ENCODE peak calls at places on chromosomes 2 and 18, in nine cellular contexts. L is psoas muscle, P is heart right ventricle, Z is choroid plexus epithelial cell, W is Peyer's patch, N is MCF 10A, E is spleen, J is tibial nerve, I is type B pancreatic cell. S is an unnamed sample.

GRCh38 chr18:30925795-30926194 is 116.7 kb downstream of the DSC3 start:
- DNase-seq in L (no peak), P (no peak), Z (peak; percentile 1), W (no peak), N (no peak), E (no peak), J (no peak), I (no peak), S (no peak)

GRCh38 chr2:88187038-88187676 is 17.0 kb downstream of the THNSL2 start:
- DNase-seq in L (peak; percentile 49), P (peak; percentile 54), Z (peak; percentile 60), W (peak; percentile 79), N (peak; percentile 80), E (no peak), J (no peak), I (no peak), S (peak; percentile 44)

GRCh38 chr2:69588945-69589344 is 54.6 kb downstream of the AAK1 start:
- DNase-seq in L (no peak), P (no peak), Z (no peak), W (no peak), N (no peak), E (no peak), J (no peak), I (no peak), S (no peak)

GRCh38 chr18:54983041-54983686 is 23.9 kb upstream of the CCDC68 start:
- DNase-seq in L (no peak), P (no peak), Z (peak; percentile 91), W (no peak), N (peak; percentile 73), E (no peak), J (no peak), I (no peak), S (peak; percentile 80)

GRCh38 chr2:68330691-68331090 is 10.9 kb upstream of the CNRIP1 start:
- DNase-seq in L (no peak), P (no peak), Z (peak; percentile 49), W (no peak), N (no peak), E (no peak), J (no peak), I (no peak), S (peak; percentile 7)

GRCh38 chr2:9206991-9207640 is 504 bp downstream of the ASAP2 start:
- DNase-seq in L (peak; percentile 48), P (peak; percentile 43), Z (peak; percentile 35), W (peak; percentile 72), N (peak; percentile 34), E (peak; percentile 77), J (no peak), I (peak; percentile 74), S (peak; percentile 40)

GRCh38 chr2:109450574-109451265 is 163.0 kb downstream of the SEPTIN10 start:
- DNase-seq in L (peak; percentile 77), P (peak; percentile 51), Z (no peak), W (no peak), N (no peak), E (peak; percentile 51), J (no peak), I (no peak), S (no peak)

GRCh38 chr2:19300961-19301360 is 57.5 kb downstream of the OSR1 start:
- DNase-seq in L (no peak), P (no peak), Z (no peak), W (no peak), N (peak; percentile 16), E (no peak), J (no peak), I (no peak), S (no peak)

GRCh38 chr2:208097801-208098200 is 26.5 kb downstream of the CRYGD start:
- DNase-seq in L (no peak), P (no peak), Z (peak; percentile 92), W (no peak), N (peak; percentile 34), E (no peak), J (no peak), I (no peak), S (peak; percentile 62)

GRCh38 chr2:208099682-208100081 is 24.6 kb downstream of the CRYGD start:
- DNase-seq in L (no peak), P (no peak), Z (no peak), W (no peak), N (no peak), E (no peak), J (no peak), I (no peak), S (no peak)

GRCh38 chr2:208103616-208104015 is 20.7 kb downstream of the CRYGD start:
- DNase-seq in L (no peak), P (no peak), Z (no peak), W (no peak), N (no peak), E (no peak), J (no peak), I (no peak), S (no peak)

GRCh38 chr2:208098267-208098666 is 26.1 kb downstream of the CRYGD start:
- DNase-seq in L (no peak), P (no peak), Z (no peak), W (no peak), N (no peak), E (no peak), J (no peak), I (no peak), S (no peak)

DNA sequence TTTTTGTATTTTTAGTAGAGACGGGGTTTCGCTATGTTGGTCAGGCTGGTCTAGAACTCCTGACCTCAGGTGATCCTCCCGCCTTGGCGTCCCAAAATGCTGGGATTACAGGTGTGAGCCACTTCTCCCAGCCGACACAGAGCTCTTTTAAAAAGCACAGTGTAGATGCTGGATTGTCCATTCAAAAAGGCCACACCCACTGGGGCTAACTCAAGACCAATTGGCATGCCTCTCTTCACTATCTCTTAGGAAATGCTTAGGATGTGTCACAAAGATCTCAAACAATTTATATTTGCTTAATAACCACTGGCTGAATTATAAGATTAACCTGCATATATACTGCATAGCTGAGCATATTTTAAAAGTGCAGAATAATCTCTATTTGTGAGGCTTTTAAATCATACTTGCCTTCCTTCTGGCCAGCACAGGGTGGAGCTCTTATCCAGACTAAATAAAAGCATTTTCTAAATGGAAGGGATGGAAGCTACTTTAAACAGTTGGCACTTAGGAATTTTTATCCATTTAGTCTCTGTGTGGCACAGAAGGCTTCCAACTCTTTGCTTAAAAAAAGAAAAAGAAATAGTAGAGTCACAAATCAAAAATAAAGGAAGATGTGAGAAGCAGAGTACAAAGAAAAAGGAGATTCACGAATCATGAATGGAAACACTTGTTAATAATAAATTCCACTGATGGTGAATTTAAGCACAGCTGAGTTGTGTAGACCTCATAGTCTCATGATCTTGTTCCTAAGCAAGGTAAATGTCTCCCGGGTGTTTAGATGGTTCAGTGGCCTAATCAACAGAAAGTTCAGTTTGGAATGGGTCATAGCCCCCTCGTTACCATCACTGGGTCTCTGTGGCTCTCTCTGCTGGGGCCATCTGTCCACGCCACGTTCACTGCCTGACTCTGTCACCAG is 22.4 kb downstream of the CRYGD start:
- DNase-seq in L (no peak), P (no peak), Z (peak; percentile 68), W (no peak), N (peak; percentile 37), E (no peak), J (no peak), I (no peak), S (peak; percentile 40)
- TF ChIP-seq CTCF in L (no peak), P (no peak), Z (peak; percentile 59), W (no peak), N (peak; percentile 30), E (no peak), J (no peak), I (peak; percentile 68), S (no peak)

DNA sequence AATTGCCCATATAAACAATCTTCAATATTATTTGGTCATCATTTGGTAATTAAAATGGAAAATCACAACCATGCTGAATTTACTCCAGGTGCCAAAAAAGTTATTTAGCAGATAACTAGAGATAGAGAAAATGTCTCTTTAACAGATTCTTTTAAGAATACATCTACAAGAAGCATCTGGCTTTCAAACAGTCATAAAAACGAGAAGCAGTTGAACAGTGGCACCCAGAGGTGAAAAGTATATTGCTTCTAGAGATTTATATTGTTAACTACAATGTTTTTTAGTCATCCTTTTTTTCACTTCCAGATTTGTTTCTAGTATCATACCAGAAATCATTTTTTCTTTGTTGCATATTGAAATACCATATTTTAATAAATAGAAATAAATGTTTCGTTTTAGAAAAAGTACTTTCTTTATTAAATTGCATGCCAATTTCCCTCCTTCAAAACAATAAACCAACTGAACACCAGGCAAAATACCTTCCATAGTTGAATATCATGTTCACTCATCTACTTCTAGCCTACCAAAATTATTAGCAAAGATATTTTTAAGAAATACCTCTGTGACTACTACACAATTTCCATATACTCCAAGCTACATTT is 65.4 kb upstream of the HNRNPA3 start:
- DNase-seq in L (no peak), P (no peak), Z (peak; percentile 80), W (no peak), N (peak; percentile 66), E (no peak), J (no peak), I (no peak), S (peak; percentile 64)
- TF ChIP-seq CTCF in L (peak; percentile 57), P (peak; percentile 31), Z (peak; percentile 65), W (peak; percentile 51), N (peak; percentile 41), E (peak; percentile 67), J (peak; percentile 50), I (peak; percentile 83), S (peak; percentile 59)

GRCh38 chr2:168494190-168494711 is 38.2 kb downstream of the CERS6 start:
- DNase-seq in L (no peak), P (no peak), Z (peak; percentile 53), W (no peak), N (no peak), E (no peak), J (no peak), I (no peak), S (no peak)
- TF ChIP-seq CTCF in L (no peak), P (no peak), Z (peak; percentile 58), W (no peak), N (no peak), E (peak; percentile 25), J (no peak), I (peak; percentile 67), S (peak; percentile 36)

GRCh38 chr2:132415256-132416079 is 1.1 kb upstream of the GPR39 start:
- DNase-seq in L (no peak), P (no peak), Z (peak; percentile 55), W (no peak), N (peak; percentile 45), E (no peak), J (no peak), I (no peak), S (peak; percentile 11)

GRCh38 chr2:132420776-132421175 is 4.2 kb downstream of the GPR39 start:
- DNase-seq in L (no peak), P (no peak), Z (peak; percentile 19), W (no peak), N (peak; percentile 22), E (no peak), J (no peak), I (no peak), S (peak; percentile 26)

GRCh38 chr2:132416080-132416911 is at the start of gene GPR39:
- DNase-seq in L (peak; percentile 83), P (peak; percentile 37), Z (peak; percentile 96), W (peak; percentile 95), N (peak; percentile 98), E (no peak), J (no peak), I (peak; percentile 81), S (peak; percentile 97)

GRCh38 chr2:132417430-132418035 is 928 bp downstream of the GPR39 start:
- DNase-seq in L (peak; percentile 15), P (no peak), Z (no peak), W (no peak), N (no peak), E (peak; percentile 75), J (no peak), I (no peak), S (no peak)

DNA sequence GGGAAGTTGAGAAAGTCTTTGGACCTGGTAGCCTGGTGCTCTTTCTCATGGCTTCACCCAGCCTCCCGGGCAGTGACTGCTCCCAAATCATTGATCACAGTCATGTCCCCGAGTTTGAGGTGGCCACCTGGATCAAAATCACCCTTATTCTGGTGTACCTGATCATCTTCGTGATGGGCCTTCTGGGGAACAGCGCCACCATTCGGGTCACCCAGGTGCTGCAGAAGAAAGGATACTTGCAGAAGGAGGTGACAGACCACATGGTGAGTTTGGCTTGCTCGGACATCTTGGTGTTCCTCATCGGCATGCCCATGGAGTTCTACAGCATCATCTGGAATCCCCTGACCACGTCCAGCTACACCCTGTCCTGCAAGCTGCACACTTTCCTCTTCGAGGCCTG is 391 bp downstream of the GPR39 start:
- DNase-seq in L (no peak), P (no peak), Z (no peak), W (peak; percentile 55), N (no peak), E (no peak), J (no peak), I (no peak), S (no peak)
- TF ChIP-seq CTCF in L (no peak), P (no peak), Z (peak; percentile 24), W (no peak), N (no peak), E (no peak), J (no peak), I (no peak), S (peak; percentile 17)

S was measured in cardiac fibroblast.